ENCODE peak calls at places on chromosome 7, in eight cellular contexts. T, M, X, Z, K, N, U and P are unnamed samples. For H3K4me1 and H3K27me3, the result is how much of the 10 kb centered on the place peaks cover.

GRCh38 chr7:73572767-73573186 is 5.6 kb downstream of the TBL2 start:
- DNase-seq in T (peak), M (no peak), X (no peak), Z (no peak), K (no peak), N (no peak), U (no peak), P (no peak)

GRCh38 chr7:133310232-133310852 is 57.5 kb downstream of the EXOC4 start:
- DNase-seq in T (no peak), M (peak), X (no peak), Z (peak), K (peak), N (no peak), U (peak), P (no peak)

GRCh38 chr7:114419441-114420107 is 5.0 kb downstream of the FOXP2 start:
- DNase-seq in T (no peak), M (no peak), X (no peak), Z (peak), K (no peak), N (no peak), U (no peak), P (no peak)

GRCh38 chr7:157622000-157622399 is 285.2 kb downstream of the DNAJB6 start:
- DNase-seq in T (no peak), M (no peak), X (no peak), Z (no peak), K (no peak), N (peak), U (no peak), P (no peak)

GRCh38 chr7:21887779-21888178 is 57.9 kb downstream of the CDCA7L start:
- DNase-seq in T (no peak), M (no peak), X (no peak), Z (no peak), K (no peak), N (no peak), U (no peak), P (no peak)

GRCh38 chr7:20784311-20785210 is 2.1 kb downstream of the SP8 start:
- DNase-seq in T (no peak), M (no peak), X (peak), Z (no peak), K (no peak), N (no peak), U (no peak), P (no peak)

GRCh38 chr7:140542226-140542625 is 62.9 kb upstream of the MKRN1 start:
- DNase-seq in T (no peak), M (peak), X (no peak), Z (peak), K (peak), N (no peak), U (peak), P (no peak)

GRCh38 chr7:16923019-16923418 is 41.2 kb upstream of the AGR3 start:
- DNase-seq in T (no peak), M (no peak), X (no peak), Z (no peak), K (no peak), N (no peak), U (no peak), P (no peak)

GRCh38 chr7:151311294-151311864 is 30.2 kb upstream of the NUB1 start:
- DNase-seq in T (no peak), M (no peak), X (no peak), Z (no peak), K (no peak), N (no peak), U (no peak), P (no peak)

GRCh38 chr7:68748934-68749695 is 849.2 kb upstream of the AUTS2 start:
- DNase-seq in T (no peak), M (no peak), X (no peak), Z (no peak), K (no peak), N (no peak), U (no peak), P (no peak)

GRCh38 chr7:106504620-106505019 is 156.3 kb downstream of the CCDC71L start:
- DNase-seq in T (no peak), M (no peak), X (no peak), Z (no peak), K (no peak), N (no peak), U (peak), P (no peak)

GRCh38 chr7:36967387-36967786 is 243.1 kb upstream of the AOAH start:
- DNase-seq in T (peak), M (peak), X (peak), Z (peak), K (peak), N (no peak), U (peak), P (no peak)

GRCh38 chr7:36468361-36469140 is 78.9 kb downstream of the ANLN start:
- DNase-seq in T (no peak), M (no peak), X (no peak), Z (no peak), K (peak), N (no peak), U (no peak), P (no peak)

GRCh38 chr7:144791488-144791887 is 44.4 kb downstream of the TPK1 start:
- DNase-seq in T (no peak), M (no peak), X (no peak), Z (no peak), K (no peak), N (no peak), U (no peak), P (no peak)

GRCh38 chr7:102908676-102909075 is 4.1 kb upstream of the LRRC17 start:
- DNase-seq in T (no peak), M (no peak), X (no peak), Z (no peak), K (no peak), N (no peak), U (no peak), P (no peak)

GRCh38 chr7:105877736-105878135 is 1.3 kb upstream of the ATXN7L1 start:
- DNase-seq in T (peak), M (no peak), X (no peak), Z (peak), K (no peak), N (no peak), U (peak), P (no peak)

GRCh38 chr7:114085592-114086490 is 167.0 kb upstream of the PPP1R3A start:
- DNase-seq in T (peak), M (peak), X (peak), Z (peak), K (peak), N (no peak), U (peak), P (no peak)

GRCh38 chr7:133530682-133531081 is 277.8 kb downstream of the EXOC4 start:
- DNase-seq in T (no peak), M (peak), X (no peak), Z (peak), K (peak), N (no peak), U (no peak), P (no peak)

GRCh38 chr7:100051611-100052010 is 2.0 kb downstream of the ZSCAN21 start:
- DNase-seq in T (no peak), M (no peak), X (no peak), Z (no peak), K (no peak), N (no peak), U (no peak), P (no peak)

GRCh38 chr7:55174856-55175255 is 156.0 kb downstream of the EGFR start:
- DNase-seq in T (no peak), M (no peak), X (no peak), Z (no peak), K (no peak), N (no peak), U (no peak), P (no peak)

GRCh38 chr7:157219154-157219553 is 80.4 kb downstream of the UBE3C start:
- DNase-seq in T (no peak), M (no peak), X (no peak), Z (no peak), K (no peak), N (no peak), U (no peak), P (no peak)

GRCh38 chr7:18607025-18607424 is 111.5 kb downstream of the HDAC9 start:
- DNase-seq in T (no peak), M (no peak), X (no peak), Z (peak), K (no peak), N (no peak), U (no peak), P (no peak)

GRCh38 chr7:94701555-94701973 is 45.6 kb upstream of the SGCE start:
- DNase-seq in T (no peak), M (no peak), X (no peak), Z (peak), K (peak), N (no peak), U (peak), P (no peak)

GRCh38 chr7:115340828-115341227 is 418.9 kb downstream of the MDFIC start:
- DNase-seq in T (no peak), M (no peak), X (no peak), Z (peak), K (peak), N (no peak), U (peak), P (no peak)

GRCh38 chr7:50461695-50462094 is 11.5 kb upstream of the FIGNL1 start:
- DNase-seq in T (no peak), M (no peak), X (no peak), Z (no peak), K (no peak), N (no peak), U (no peak), P (no peak)

GRCh38 chr7:132353902-132354301 is 222.4 kb downstream of the PLXNA4 start:
- DNase-seq in T (no peak), M (no peak), X (peak), Z (no peak), K (no peak), N (no peak), U (no peak), P (no peak)

GRCh38 chr7:108415821-108416536 is 40.3 kb downstream of the NRCAM start:
- DNase-seq in T (no peak), M (no peak), X (peak), Z (peak), K (peak), N (peak), U (peak), P (no peak)

DNA sequence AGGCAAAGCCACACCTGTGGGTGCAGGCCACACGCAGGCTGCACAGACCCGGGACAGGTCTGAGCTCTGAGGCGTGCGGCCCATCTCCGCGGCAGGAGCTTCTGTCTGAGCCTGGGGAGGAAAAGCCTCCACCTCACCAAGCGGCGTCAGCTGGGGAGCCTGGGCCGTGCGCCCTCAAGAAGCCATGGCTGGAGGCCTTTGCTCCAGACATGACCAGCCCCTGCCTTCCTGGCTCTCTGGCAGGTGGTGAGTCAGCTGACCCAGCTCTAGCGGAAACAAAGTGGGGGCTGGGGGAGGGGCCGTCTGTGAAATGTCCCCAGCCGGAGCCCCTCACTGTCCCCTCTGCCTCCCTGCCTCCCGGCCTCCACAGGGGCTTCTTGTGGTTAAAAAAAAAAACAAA is 12.5 kb downstream of the GPER1 start:
- DNase-seq in T (no peak), M (no peak), X (no peak), Z (no peak), K (no peak), N (no peak), U (no peak), P (no peak)
- H3K27ac ChIP-seq in T (no peak), M (no peak), X (no peak), Z (no peak), K (no peak), N (no peak), U (no peak), P (no peak)

GRCh38 chr7:517848-518629 is 1.6 kb downstream of the PDGFA start:
- DNase-seq in T (peak), M (peak), X (no peak), Z (peak), K (peak), N (no peak), U (peak), P (no peak)

GRCh38 chr7:514651-515598 is 4.7 kb downstream of the PDGFA start:
- DNase-seq in T (peak), M (peak), X (no peak), Z (no peak), K (peak), N (no peak), U (peak), P (no peak)

GRCh38 chr7:515628-516027 is 4.0 kb downstream of the PDGFA start:
- DNase-seq in T (no peak), M (no peak), X (no peak), Z (no peak), K (no peak), N (no peak), U (no peak), P (no peak)

GRCh38 chr7:516216-516605 is 3.4 kb downstream of the PDGFA start:
- DNase-seq in T (no peak), M (no peak), X (no peak), Z (no peak), K (no peak), N (no peak), U (peak), P (no peak)

GRCh38 chr7:516606-517456 is 2.8 kb downstream of the PDGFA start:
- DNase-seq in T (peak), M (peak), X (no peak), Z (peak), K (peak), N (no peak), U (peak), P (no peak)
- H3K4me1 ChIP-seq in T (half or more), M (under half), X (under half), Z (under half), K (under half), N (under half), U (half or more), P (half or more)

GRCh38 chr7:31123317-31123716 is 71.2 kb downstream of the ADCYAP1R1 start:
- DNase-seq in T (no peak), M (no peak), X (no peak), Z (no peak), K (no peak), N (no peak), U (no peak), P (no peak)

GRCh38 chr7:31125171-31125570 is 73.1 kb downstream of the ADCYAP1R1 start:
- DNase-seq in T (no peak), M (no peak), X (no peak), Z (no peak), K (no peak), N (no peak), U (no peak), P (no peak)

GRCh38 chr7:31123726-31124125 is 71.6 kb downstream of the ADCYAP1R1 start:
- DNase-seq in T (no peak), M (no peak), X (no peak), Z (no peak), K (no peak), N (no peak), U (no peak), P (no peak)

GRCh38 chr7:31129067-31129466 is 77.0 kb downstream of the ADCYAP1R1 start:
- DNase-seq in T (no peak), M (no peak), X (no peak), Z (no peak), K (no peak), N (no peak), U (no peak), P (no peak)

GRCh38 chr7:31126976-31127375 is 74.9 kb downstream of the ADCYAP1R1 start:
- DNase-seq in T (no peak), M (no peak), X (no peak), Z (peak), K (peak), N (no peak), U (peak), P (no peak)
- H3K27me3 ChIP-seq in T (under half), M (under half), X (under half), Z (under half), K (under half), N (under half), U (under half), P (under half)

DNA sequence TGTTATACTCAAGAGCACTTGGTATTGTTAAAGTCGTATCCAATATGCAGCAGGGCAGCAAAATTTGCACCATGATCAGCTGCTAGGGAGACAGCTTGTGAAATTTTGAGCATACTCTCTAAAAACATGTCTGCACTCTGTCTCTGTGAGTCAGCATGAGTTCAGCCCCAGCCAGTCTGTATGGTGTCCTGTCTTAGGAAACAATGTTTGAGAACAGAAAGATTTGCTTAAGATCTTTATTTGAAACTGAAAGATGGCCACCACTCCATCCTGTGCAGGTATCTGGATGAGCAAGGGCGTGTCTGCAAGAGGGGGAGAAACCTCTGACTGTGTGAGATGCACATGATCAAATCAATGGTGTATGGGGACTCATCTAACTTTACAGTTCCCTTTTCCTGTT is 97.1 kb downstream of the GNAI1 start:
- DNase-seq in T (no peak), M (no peak), X (no peak), Z (peak), K (peak), N (no peak), U (peak), P (no peak)
- H3K27ac ChIP-seq in T (no peak), M (no peak), X (peak), Z (no peak), K (no peak), N (no peak), U (no peak), P (no peak)

GRCh38 chr7:26156454-26157365 is 4.7 kb downstream of the NFE2L3 start:
- DNase-seq in T (peak), M (no peak), X (no peak), Z (peak), K (peak), N (peak), U (peak), P (no peak)
- H3K4me1 ChIP-seq in T (half or more), M (under half), X (half or more), Z (under half), K (under half), N (half or more), U (under half), P (under half)

GRCh38 chr7:128136215-128136597 is 104.9 kb upstream of the LEP start:
- DNase-seq in T (no peak), M (no peak), X (peak), Z (no peak), K (no peak), N (no peak), U (no peak), P (no peak)

GRCh38 chr7:128139406-128139805 is 101.7 kb upstream of the LEP start:
- DNase-seq in T (no peak), M (no peak), X (no peak), Z (no peak), K (no peak), N (no peak), U (no peak), P (no peak)

GRCh38 chr7:128145191-128145590 is 95.9 kb upstream of the LEP start:
- DNase-seq in T (no peak), M (no peak), X (no peak), Z (no peak), K (no peak), N (no peak), U (no peak), P (no peak)

GRCh38 chr7:128137096-128137655 is 103.9 kb upstream of the LEP start:
- DNase-seq in T (no peak), M (no peak), X (no peak), Z (peak), K (peak), N (no peak), U (peak), P (no peak)

DNA sequence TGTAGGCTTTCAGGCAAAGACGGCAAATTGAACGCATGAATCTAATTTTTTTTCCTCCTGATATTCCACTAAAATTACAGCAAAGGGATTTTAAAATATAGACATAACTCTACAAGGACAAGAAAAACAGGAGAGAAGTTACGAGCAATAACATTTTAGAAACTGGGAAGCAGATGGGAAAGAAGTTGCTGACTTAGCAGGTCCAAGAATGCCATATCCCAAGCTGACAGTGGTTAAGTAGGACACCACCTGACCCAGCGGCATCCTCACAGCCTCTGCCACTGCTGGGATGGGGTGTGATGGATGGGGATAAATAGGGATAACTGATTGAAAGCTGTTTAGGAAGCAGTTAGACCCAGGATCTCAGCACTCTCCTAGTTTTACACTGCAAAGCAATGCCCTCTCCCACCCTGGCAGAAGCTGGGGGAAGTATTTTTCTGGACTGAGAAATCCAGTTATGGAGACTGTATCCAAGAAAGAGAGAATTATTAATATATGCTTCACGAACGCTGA is 99.3 kb upstream of the LEP start:
- DNase-seq in T (no peak), M (no peak), X (no peak), Z (no peak), K (no peak), N (no peak), U (no peak), P (no peak)
- H3K27me3 ChIP-seq in T (half or more), M (under half), X (under half), Z (under half), K (under half), N (under half), U (under half), P (under half)

GRCh38 chr7:154212861-154213260 is 160.7 kb downstream of the DPP6 start:
- DNase-seq in T (no peak), M (no peak), X (no peak), Z (no peak), K (no peak), N (no peak), U (no peak), P (no peak)
- H3K27ac ChIP-seq in T (no peak), M (no peak), X (no peak), Z (no peak), K (no peak), N (no peak), U (no peak), P (no peak)